ENCODE peak calls at places on chromosomes 2 and 18, in seven cellular contexts. One of them, this sample, is unnamed. For H3K27me3, the result is how much of the 10 kb centered on the place peaks cover.

GRCh38 chr2:53150146-53150545 is 617.5 kb upstream of the CHAC2 start:
- DNase-seq in AG04450: no peak
- DNase-seq in ovary: no peak
- DNase-seq in tibial nerve: no peak
- DNase-seq in adrenal gland: no peak
- DNase-seq in left lung: no peak
- DNase-seq in thoracic aorta: no peak
- DNase-seq in this sample: no peak

GRCh38 chr2:96916156-96917007 is 46.5 kb upstream of the SEMA4C start:
- DNase-seq in ovary: no peak
- DNase-seq in AG04450: no peak
- DNase-seq in adrenal gland: no peak
- DNase-seq in left lung: no peak
- DNase-seq in tibial nerve: no peak
- DNase-seq in thoracic aorta: no peak
- DNase-seq in this sample: no peak

GRCh38 chr2:9085353-9085752 is 81.9 kb upstream of the MBOAT2 start:
- DNase-seq in thoracic aorta: no peak
- DNase-seq in adrenal gland: no peak
- DNase-seq in ovary: no peak
- DNase-seq in AG04450: no peak
- DNase-seq in left lung: no peak
- DNase-seq in tibial nerve: no peak
- DNase-seq in this sample: no peak

GRCh38 chr18:58098706-58099105 is 54.7 kb downstream of the NEDD4L start:
- DNase-seq in thoracic aorta: no peak
- DNase-seq in tibial nerve: no peak
- DNase-seq in ovary: no peak
- DNase-seq in AG04450: no peak
- DNase-seq in adrenal gland: no peak
- DNase-seq in left lung: no peak
- DNase-seq in this sample: no peak

GRCh38 chr2:178978667-178979066 is 71.3 kb downstream of the CCDC141 start:
- DNase-seq in ovary: no peak
- DNase-seq in left lung: no peak
- DNase-seq in tibial nerve: no peak
- DNase-seq in thoracic aorta: no peak
- DNase-seq in AG04450: no peak
- DNase-seq in adrenal gland: no peak
- DNase-seq in this sample: no peak

GRCh38 chr2:226354434-226354833 is 445.2 kb downstream of the IRS1 start:
- DNase-seq in AG04450: no peak
- DNase-seq in adrenal gland: no peak
- DNase-seq in left lung: no peak
- DNase-seq in ovary: no peak
- DNase-seq in thoracic aorta: no peak
- DNase-seq in tibial nerve: no peak
- DNase-seq in this sample: no peak

GRCh38 chr2:96116879-96117533 is 635 bp upstream of the ADRA2B start:
- DNase-seq in left lung: peak
- DNase-seq in ovary: no peak
- DNase-seq in adrenal gland: no peak
- DNase-seq in tibial nerve: no peak
- DNase-seq in AG04450: no peak
- DNase-seq in thoracic aorta: no peak
- DNase-seq in this sample: no peak

GRCh38 chr2:64586883-64587481 is 62.9 kb downstream of the AFTPH start:
- DNase-seq in thoracic aorta: no peak
- DNase-seq in left lung: no peak
- DNase-seq in adrenal gland: no peak
- DNase-seq in AG04450: peak
- DNase-seq in tibial nerve: no peak
- DNase-seq in ovary: no peak
- DNase-seq in this sample: no peak

GRCh38 chr2:127256866-127257265 is 36.8 kb upstream of the CYP27C1 start:
- DNase-seq in ovary: no peak
- DNase-seq in adrenal gland: no peak
- DNase-seq in tibial nerve: no peak
- DNase-seq in AG04450: no peak
- DNase-seq in left lung: no peak
- DNase-seq in thoracic aorta: no peak
- DNase-seq in this sample: no peak

GRCh38 chr2:46794693-46795317 is 120.8 kb downstream of the MCFD2 start:
- DNase-seq in adrenal gland: no peak
- DNase-seq in AG04450: no peak
- DNase-seq in thoracic aorta: no peak
- DNase-seq in left lung: no peak
- DNase-seq in ovary: no peak
- DNase-seq in tibial nerve: no peak
- DNase-seq in this sample: no peak

GRCh38 chr2:161576421-161576820 is 47.8 kb upstream of the SLC4A10 start:
- DNase-seq in ovary: no peak
- DNase-seq in thoracic aorta: no peak
- DNase-seq in adrenal gland: no peak
- DNase-seq in AG04450: no peak
- DNase-seq in left lung: no peak
- DNase-seq in tibial nerve: no peak
- DNase-seq in this sample: no peak
- TF ChIP-seq CTCF in ovary: no peak
- TF ChIP-seq CTCF in thoracic aorta: no peak
- TF ChIP-seq CTCF in adrenal gland: no peak
- TF ChIP-seq CTCF in AG04450: peak
- TF ChIP-seq CTCF in left lung: no peak
- TF ChIP-seq CTCF in tibial nerve: no peak
- TF ChIP-seq CTCF in this sample: no peak

DNA sequence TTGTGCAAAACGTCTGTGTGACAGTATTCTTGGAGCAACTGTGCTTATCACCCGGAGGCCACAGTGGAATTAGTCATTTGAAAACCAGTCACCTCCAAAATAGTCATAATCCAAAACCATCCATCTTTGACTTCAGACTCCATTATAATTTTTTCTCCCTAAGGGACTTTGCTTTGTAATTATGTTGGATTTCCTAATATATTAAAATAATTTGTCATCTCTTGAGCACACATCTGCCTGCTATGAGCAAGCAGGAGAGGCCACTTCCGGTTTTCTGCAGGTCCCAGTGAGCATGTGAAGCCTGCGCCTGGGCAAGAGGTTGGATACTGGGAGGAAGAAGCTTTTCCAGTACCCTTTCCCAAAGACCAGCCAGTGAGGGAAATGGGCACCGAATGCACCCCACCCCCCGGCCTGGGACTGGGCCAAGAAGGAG is 57.7 kb downstream of the ODC1 start:
- DNase-seq in tibial nerve: no peak
- DNase-seq in AG04450: no peak
- DNase-seq in ovary: no peak
- DNase-seq in thoracic aorta: no peak
- DNase-seq in adrenal gland: peak
- DNase-seq in left lung: no peak
- DNase-seq in this sample: no peak
- H3K4me3 ChIP-seq in tibial nerve: no peak
- H3K4me3 ChIP-seq in AG04450: no peak
- H3K4me3 ChIP-seq in ovary: no peak
- H3K4me3 ChIP-seq in thoracic aorta: no peak
- H3K4me3 ChIP-seq in adrenal gland: no peak
- H3K4me3 ChIP-seq in left lung: no peak
- H3K4me3 ChIP-seq in this sample: no peak

GRCh38 chr2:199460808-199461454 is 3.2 kb upstream of the SATB2 start:
- DNase-seq in ovary: no peak
- DNase-seq in thoracic aorta: no peak
- DNase-seq in adrenal gland: no peak
- DNase-seq in AG04450: no peak
- DNase-seq in left lung: no peak
- DNase-seq in tibial nerve: no peak
- DNase-seq in this sample: no peak
- H3K27me3 ChIP-seq in ovary: under half
- H3K27me3 ChIP-seq in thoracic aorta: under half
- H3K27me3 ChIP-seq in adrenal gland: half or more
- H3K27me3 ChIP-seq in AG04450: under half
- H3K27me3 ChIP-seq in left lung: half or more
- H3K27me3 ChIP-seq in tibial nerve: under half
- H3K27me3 ChIP-seq in this sample: half or more

DNA sequence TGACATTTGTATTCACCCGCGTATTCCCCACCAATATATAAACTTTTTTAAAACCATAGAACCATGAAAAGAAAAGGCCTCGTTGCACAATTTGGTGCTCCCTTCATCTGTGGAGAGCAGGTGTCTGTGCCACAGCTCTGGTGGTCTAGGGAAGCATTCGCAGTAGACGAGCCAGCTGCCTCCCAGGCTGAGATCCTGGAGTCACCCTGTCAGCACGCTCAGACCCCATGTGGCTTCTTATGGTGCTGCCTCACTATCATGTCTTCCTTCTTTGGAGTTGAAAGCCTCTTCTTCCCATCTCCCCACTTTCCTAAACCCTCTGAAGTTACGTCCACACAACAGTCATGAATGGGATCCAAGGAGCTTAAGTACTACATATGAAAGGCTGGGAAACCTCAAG is 38.4 kb upstream of the ACKR3 start:
- DNase-seq in thoracic aorta: no peak
- DNase-seq in left lung: no peak
- DNase-seq in AG04450: no peak
- DNase-seq in ovary: no peak
- DNase-seq in adrenal gland: no peak
- DNase-seq in tibial nerve: no peak
- DNase-seq in this sample: no peak
- TF ChIP-seq CTCF in thoracic aorta: no peak
- TF ChIP-seq CTCF in left lung: no peak
- TF ChIP-seq CTCF in AG04450: no peak
- TF ChIP-seq CTCF in ovary: no peak
- TF ChIP-seq CTCF in adrenal gland: no peak
- TF ChIP-seq CTCF in tibial nerve: no peak
- TF ChIP-seq CTCF in this sample: no peak

DNA sequence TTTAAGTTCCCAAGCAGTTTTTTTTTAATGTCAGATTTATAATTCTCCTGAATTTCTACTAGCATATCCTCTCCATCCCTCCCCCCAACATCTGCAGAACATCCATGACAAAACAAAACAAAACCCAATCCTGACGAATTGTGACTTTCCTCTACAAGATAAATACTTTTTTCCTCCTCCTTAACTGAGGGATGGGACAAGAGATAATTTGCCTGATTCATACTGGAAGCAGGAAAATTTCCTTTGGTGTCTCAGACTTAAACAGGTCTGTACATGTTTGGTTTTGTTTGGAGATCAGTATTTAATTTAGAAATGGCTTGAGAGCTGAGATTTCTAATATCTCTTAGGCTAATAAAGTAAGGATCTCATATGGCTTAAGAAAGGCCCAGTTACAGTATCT is 2.2 kb downstream of the CAVIN2 start:
- DNase-seq in left lung: no peak
- DNase-seq in adrenal gland: no peak
- DNase-seq in thoracic aorta: no peak
- DNase-seq in AG04450: no peak
- DNase-seq in tibial nerve: no peak
- DNase-seq in ovary: no peak
- DNase-seq in this sample: no peak
- H3K4me3 ChIP-seq in left lung: peak
- H3K4me3 ChIP-seq in adrenal gland: peak
- H3K4me3 ChIP-seq in thoracic aorta: peak
- H3K4me3 ChIP-seq in AG04450: peak
- H3K4me3 ChIP-seq in tibial nerve: peak
- H3K4me3 ChIP-seq in ovary: peak
- H3K4me3 ChIP-seq in this sample: peak